ENCODE peak calls at places on chromosomes 6 and 20, in four cellular contexts. S, B, E and M are unnamed samples. For H3K79me2, the result is how much of the 10 kb centered on the place peaks cover.

GRCh38 chr20:19944772-19945459 is 72.2 kb upstream of the NAA20 start:
- DNase-seq in B (no peak), S (no peak), E (no peak), M (peak)

GRCh38 chr6:135162678-135163439 is 18.2 kb upstream of the MYB start:
- DNase-seq in B (peak), E (peak), S (no peak), M (no peak)

GRCh38 chr6:1481326-1481725 is 92.0 kb downstream of the FOXF2 start:
- DNase-seq in B (no peak), E (no peak), S (peak), M (peak)

GRCh38 chr6:125598422-125598821 is 151.0 kb upstream of the HEY2 start:
- DNase-seq in S (peak), B (peak), E (no peak), M (peak)

GRCh38 chr6:168742146-168742782 is 301.3 kb downstream of the SMOC2 start:
- DNase-seq in E (no peak), S (no peak), B (no peak), M (no peak)

GRCh38 chr6:39769012-39769411 is 23.2 kb upstream of the DAAM2 start:
- DNase-seq in E (no peak), S (no peak), B (no peak), M (no peak)

GRCh38 chr6:149166747-149167146 is 150.8 kb upstream of the TAB2 start:
- DNase-seq in S (peak), B (peak), E (no peak), M (no peak)

GRCh38 chr20:7608246-7608645 is 332.0 kb downstream of the HAO1 start:
- DNase-seq in S (no peak), B (no peak), E (peak), M (no peak)

GRCh38 chr6:150152891-150153876 is 10.3 kb downstream of the PPP1R14C start:
- DNase-seq in S (no peak), B (no peak), E (no peak), M (peak)

GRCh38 chr6:43963877-43964658 is 163.2 kb downstream of the MRPL14 start:
- DNase-seq in S (no peak), B (no peak), E (no peak), M (no peak)

GRCh38 chr20:52985687-52986086 is 13.5 kb downstream of the TSHZ2 start:
- DNase-seq in E (no peak), S (no peak), B (no peak), M (no peak)

GRCh38 chr20:62818592-62819493 is 2.0 kb downstream of the COL9A3 start:
- DNase-seq in S (peak), E (no peak), B (peak), M (peak)

GRCh38 chr6:90144396-90144795 is 152.2 kb downstream of the BACH2 start:
- DNase-seq in B (no peak), S (no peak), E (no peak), M (no peak)

GRCh38 chr6:804771-805170 is 111.8 kb upstream of the EXOC2 start:
- DNase-seq in B (no peak), E (no peak), S (no peak), M (peak)

GRCh38 chr6:1618305-1619105 is 8.8 kb downstream of the FOXC1 start:
- DNase-seq in S (no peak), E (no peak), B (no peak), M (peak)

GRCh38 chr6:178119-178518 is 114.2 kb upstream of the DUSP22 start:
- DNase-seq in S (no peak), B (no peak), E (no peak), M (no peak)

GRCh38 chr6:52609968-52610367 is 33.1 kb upstream of the TRAM2 start:
- DNase-seq in E (no peak), S (no peak), B (no peak), M (no peak)

GRCh38 chr20:31607640-31608255 is 2.7 kb downstream of the ID1 start:
- DNase-seq in B (no peak), S (peak), E (no peak), M (peak)

GRCh38 chr20:51917886-51918545 is 115.7 kb upstream of the SALL4 start:
- DNase-seq in S (no peak), B (no peak), E (no peak), M (no peak)

GRCh38 chr20:29874476-29875202 is 1382.8 kb upstream of the DEFB115 start:
- DNase-seq in B (no peak), E (no peak), S (no peak), M (no peak)

GRCh38 chr6:13472976-13473645 is 14.3 kb downstream of the GFOD1 start:
- DNase-seq in E (no peak), B (no peak), S (no peak), M (no peak)

GRCh38 chr6:144064402-144064830 is 31.0 kb downstream of the SF3B5 start:
- DNase-seq in B (peak), S (no peak), E (peak), M (no peak)

GRCh38 chr6:40022867-40023266 is 88.6 kb upstream of the MOCS1 start:
- DNase-seq in E (no peak), B (no peak), S (no peak), M (no peak)

GRCh38 chr20:48808382-48809034 is 19.3 kb downstream of the PREX1 start:
- DNase-seq in S (no peak), E (no peak), B (no peak), M (no peak)
- H3K79me2 ChIP-seq in S (under half), E (under half), B (under half), M (under half)

GRCh38 chr6:129923520-129923919 is 62.4 kb upstream of the TMEM244 start:
- DNase-seq in B (no peak), S (peak), E (no peak), M (no peak)

GRCh38 chr6:129920103-129920798 is 59.1 kb upstream of the TMEM244 start:
- DNase-seq in S (no peak), B (peak), E (no peak), M (no peak)

GRCh38 chr6:129921169-129921817 is 60.2 kb upstream of the TMEM244 start:
- DNase-seq in E (no peak), B (no peak), S (no peak), M (no peak)
- H3K79me2 ChIP-seq in E (under half), B (under half), S (under half), M (under half)

DNA sequence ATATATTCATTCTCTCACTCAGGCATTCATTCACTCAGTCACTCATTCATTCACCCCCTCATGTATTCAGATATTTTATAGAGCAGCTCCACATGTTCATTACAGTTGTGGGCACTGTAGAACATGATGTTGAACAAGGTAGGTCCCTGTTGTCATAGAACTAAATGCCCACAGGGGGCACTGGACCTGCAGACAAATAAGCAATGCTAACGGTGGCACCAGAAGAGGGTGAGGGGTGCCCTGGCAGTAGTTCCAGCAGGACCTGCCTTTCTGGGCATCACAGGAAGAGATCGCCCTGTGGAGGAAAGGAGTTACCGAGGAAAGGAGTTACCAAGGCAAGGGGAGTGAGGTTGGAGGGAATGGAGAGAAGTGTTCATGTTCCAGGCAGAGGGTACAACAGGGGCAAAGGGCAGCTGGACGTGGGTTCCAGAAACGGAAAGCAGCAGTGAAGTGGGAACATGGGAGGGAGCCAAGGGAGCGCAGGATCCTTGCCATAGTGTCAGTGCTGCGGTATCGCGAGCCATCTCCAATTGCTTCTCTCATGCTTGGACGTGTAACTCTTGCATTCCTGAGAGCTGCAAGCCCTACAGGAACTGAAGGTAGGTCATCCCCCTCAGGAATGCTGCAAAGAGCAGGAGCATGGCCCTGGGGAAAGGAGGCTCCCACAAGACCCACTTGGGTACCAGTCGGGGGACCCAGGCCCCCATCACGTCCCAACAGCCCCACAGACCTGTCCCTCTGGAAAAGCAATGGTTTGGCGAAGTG is 128.2 kb downstream of the EDN3 start:
- DNase-seq in B (no peak), E (no peak), S (no peak), M (no peak)
- H3K79me2 ChIP-seq in B (under half), E (under half), S (under half), M (under half)

DNA sequence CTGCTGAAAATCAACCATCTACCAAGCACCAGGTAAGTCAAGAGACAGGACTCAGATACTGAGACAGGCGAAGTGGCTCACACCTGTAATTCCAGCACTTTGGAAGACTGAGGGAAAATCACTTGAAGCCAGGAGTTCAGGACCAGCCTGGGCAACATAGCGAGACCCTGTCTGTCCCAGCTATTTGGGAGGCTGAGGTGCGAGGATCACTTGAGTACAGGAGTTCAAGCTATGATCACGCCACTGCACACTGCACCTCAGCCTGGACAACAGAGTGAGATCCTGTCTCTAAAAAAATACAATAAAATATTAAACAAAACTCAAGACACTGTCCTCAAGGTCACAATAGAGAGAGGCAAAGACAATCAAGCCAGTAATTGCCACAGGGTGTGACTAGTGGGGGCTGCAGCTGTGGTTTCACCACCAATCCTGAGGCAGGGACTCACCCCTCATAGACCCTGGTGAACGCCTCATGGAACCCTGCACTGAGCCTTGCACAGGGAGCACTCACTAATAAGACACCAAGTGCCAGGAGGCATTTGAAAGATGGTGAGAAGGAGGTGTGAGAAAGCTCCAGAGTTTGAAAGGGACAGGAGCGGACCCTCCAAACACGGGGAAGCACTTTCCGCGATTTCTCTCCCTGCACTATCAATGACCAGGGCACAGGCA is 1.7 kb downstream of the SNHG17 start:
- DNase-seq in S (no peak), E (no peak), B (no peak), M (no peak)
- H3K79me2 ChIP-seq in S (half or more), E (half or more), B (half or more), M (half or more)

GRCh38 chr20:845967-846893 is 12.7 kb downstream of the FAM110A start:
- DNase-seq in S (no peak), B (no peak), E (peak), M (peak)
- H3K79me2 ChIP-seq in S (under half), B (under half), E (under half), M (under half)

DNA sequence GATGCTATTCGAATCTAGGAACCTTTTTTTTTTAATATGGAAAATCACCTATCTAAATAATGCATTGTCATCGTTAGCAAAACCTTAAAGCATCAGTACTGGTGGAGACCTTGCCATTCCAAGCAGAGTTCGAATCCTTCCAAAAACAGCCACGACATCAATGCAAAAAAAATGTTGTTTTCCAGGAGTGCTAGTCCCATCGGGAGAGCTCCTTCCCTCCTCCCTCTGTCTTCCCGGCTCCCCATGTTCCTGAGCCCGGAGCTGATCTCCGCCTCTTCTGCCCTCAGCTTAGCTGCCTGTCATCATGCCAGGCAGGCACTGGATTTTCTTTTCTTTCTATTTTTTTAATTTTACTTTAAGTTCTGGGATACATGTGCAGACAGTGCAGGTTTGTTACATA is 153.6 kb upstream of the QKI start:
- DNase-seq in B (no peak), E (no peak), S (no peak), M (no peak)
- H3K79me2 ChIP-seq in B (under half), E (under half), S (under half), M (under half)

DNA sequence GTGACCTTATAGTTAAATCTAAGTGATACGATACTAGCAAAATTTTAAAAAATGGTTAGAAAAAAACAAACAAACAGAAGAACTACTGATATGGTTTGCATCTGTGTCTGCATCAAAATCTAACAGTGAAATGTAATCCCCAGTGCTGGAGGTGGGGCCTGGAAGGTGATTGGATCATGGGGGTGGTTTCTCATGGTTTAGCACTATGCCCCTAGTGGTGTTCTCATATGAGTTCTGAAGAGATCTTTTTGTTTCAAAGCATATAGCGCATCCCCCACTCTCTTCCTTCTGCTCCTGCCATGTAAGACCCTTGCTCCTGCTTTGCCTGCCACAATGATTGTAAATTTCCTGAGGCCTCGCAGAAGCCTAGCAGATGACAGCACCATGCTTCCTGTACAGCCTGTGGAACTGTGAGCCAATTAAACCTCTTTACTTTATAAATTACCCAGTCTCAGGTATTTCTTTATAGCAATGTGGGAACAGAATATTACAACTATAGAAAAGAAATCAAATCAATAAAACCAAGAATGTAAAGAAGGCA is 5.4 kb downstream of the FBXL4 start:
- DNase-seq in E (no peak), S (no peak), B (no peak), M (no peak)
- H3K79me2 ChIP-seq in E (half or more), S (under half), B (half or more), M (half or more)